ENCODE peak calls at places on chromosome 3, in eight cellular contexts. J is B cell; O is NCI-H524; W is activated CD4-positive, alpha-beta T cell treated with anti-CD3 and anti-CD28 coated beads, Interleukin-2, amount 50 U/mL, for 1 hour; I is ascending aorta; K is NCI-H2171; C is HEK293T; T is CD8-positive, alpha-beta memory T cell. A is an unnamed sample.

GRCh38 chr3:63724987-63725386 is 72.5 kb downstream of the SNTN start:
- DNase-seq in J (no peak), O (no peak), W (no peak), I (no peak), K (no peak), C (no peak), T (no peak), A (no peak)

GRCh38 chr3:127822166-127822835 is at the start of gene MGLL:
- DNase-seq in J (no peak), O (peak; percentile 72), W (no peak), I (no peak), K (peak; percentile 45), C (peak; percentile 40), T (no peak), A (no peak)

GRCh38 chr3:52498134-52499054 is 3.3 kb downstream of the STAB1 start:
- DNase-seq in J (peak; percentile 67), O (no peak), W (no peak), I (peak; percentile 38), K (no peak), C (no peak), T (no peak), A (peak; percentile 96)

GRCh38 chr3:161913786-161914389 is 417.3 kb downstream of the OTOL1 start:
- DNase-seq in J (no peak), O (no peak), W (no peak), I (no peak), K (no peak), C (no peak), T (no peak), A (peak; percentile 59)

GRCh38 chr3:45199837-45200648 is 26.0 kb downstream of the TMEM158 start:
- DNase-seq in J (no peak), O (no peak), W (no peak), I (no peak), K (no peak), C (no peak), T (no peak), A (no peak)

GRCh38 chr3:191356586-191357439 is 26.5 kb upstream of the UTS2B start:
- DNase-seq in J (no peak), O (no peak), W (no peak), I (no peak), K (no peak), C (peak; percentile 6), T (no peak), A (no peak)

GRCh38 chr3:49713336-49714105 is 6.0 kb downstream of the AMIGO3 start:
- DNase-seq in J (no peak), O (no peak), W (no peak), I (no peak), K (no peak), C (no peak), T (peak; percentile 41), A (no peak)

GRCh38 chr3:191338177-191338488 is 7.8 kb upstream of the UTS2B start:
- DNase-seq in J (no peak), O (no peak), W (no peak), I (no peak), K (no peak), C (no peak), T (no peak), A (no peak)

GRCh38 chr3:175121225-175121624 is 262.1 kb downstream of the NAALADL2 start:
- DNase-seq in J (no peak), O (no peak), W (no peak), I (no peak), K (no peak), C (no peak), T (no peak), A (no peak)

GRCh38 chr3:99659032-99659431 is 20.6 kb downstream of the COL8A1 start:
- DNase-seq in J (no peak), O (no peak), W (no peak), I (no peak), K (no peak), C (no peak), T (no peak), A (no peak)

A was measured in Kasumi-1.